ENCODE peak calls at places on chromosomes 6 and 20, in seven cellular contexts. G is cardiac muscle cell, N is gastrocnemius medialis, I is heart left ventricle, H is fibroblast of lung, E is transverse colon, T is H1. S is an unnamed sample. For H3K4me1, the result is how much of the 10 kb centered on the place peaks cover.

GRCh38 chr20:55977723-55978481 is 27.4 kb downstream of the CBLN4 start:
- DNase-seq in E (no peak), H (no peak), I (no peak), T (no peak), G (no peak), N (no peak), S (no peak)

GRCh38 chr20:51542033-51542893 is at the start of gene NFATC2:
- DNase-seq in E (peak), N (peak), T (peak), G (peak), I (peak), H (no peak), S (no peak)

GRCh38 chr6:36829919-36830544 is 9.2 kb downstream of the CPNE5 start:
- DNase-seq in E (peak), I (peak), G (no peak), H (peak), T (no peak), N (peak), S (no peak)

GRCh38 chr6:44224978-44225330 is 1.6 kb downstream of the SLC29A1 start:
- DNase-seq in H (no peak), G (no peak), I (no peak), T (no peak), E (no peak), N (no peak), S (no peak)

GRCh38 chr20:15359056-15359455 is 1021.6 kb upstream of the FLRT3 start:
- DNase-seq in H (no peak), G (no peak), E (no peak), T (no peak), N (no peak), I (no peak), S (no peak)

GRCh38 chr6:96465321-96465903 is 56.2 kb upstream of the UFL1 start:
- DNase-seq in T (no peak), H (no peak), I (no peak), N (no peak), G (no peak), E (no peak), S (no peak)

GRCh38 chr6:137016366-137016765 is 28.4 kb downstream of the IL20RA start:
- DNase-seq in H (no peak), T (no peak), G (peak), E (no peak), N (no peak), I (no peak), S (no peak)

GRCh38 chr6:158485411-158485810 is 74.5 kb upstream of the TMEM181 start:
- DNase-seq in I (no peak), H (peak), N (no peak), E (no peak), T (no peak), G (no peak), S (no peak)

GRCh38 chr6:150016324-150017185 is 8.8 kb downstream of the RAET1L start:
- DNase-seq in E (peak), G (peak), I (peak), N (peak), H (peak), T (no peak), S (no peak)

GRCh38 chr6:68740828-68741500 is 105.9 kb downstream of the ADGRB3 start:
- DNase-seq in H (no peak), I (no peak), G (peak), N (no peak), T (no peak), E (no peak), S (no peak)

GRCh38 chr6:6811151-6812002 is 222.9 kb downstream of the LY86 start:
- DNase-seq in N (no peak), G (no peak), H (peak), I (peak), E (peak), T (peak), S (no peak)

GRCh38 chr6:21900730-21901129 is 307.2 kb downstream of the SOX4 start:
- DNase-seq in G (no peak), N (no peak), T (no peak), I (no peak), E (no peak), H (peak), S (no peak)

GRCh38 chr20:63978319-63979220 is 872 bp downstream of the SAMD10 start:
- DNase-seq in H (no peak), E (peak), I (peak), T (no peak), N (peak), G (peak), S (no peak)

GRCh38 chr6:143962644-143962929 is 45.5 kb downstream of the PLAGL1 start:
- DNase-seq in N (no peak), E (no peak), G (no peak), H (peak), T (no peak), I (no peak), S (no peak)

GRCh38 chr6:35297541-35298481 is at the start of gene DEF6:
- DNase-seq in H (peak), E (peak), N (peak), T (peak), I (peak), G (peak), S (peak)

GRCh38 chr20:5127859-5128409 is 1.1 kb downstream of the CDS2 start:
- DNase-seq in I (peak), T (no peak), G (no peak), H (no peak), N (no peak), E (no peak), S (no peak)

GRCh38 chr6:33812669-33813068 is 8.9 kb upstream of the MLN start:
- DNase-seq in G (peak), I (peak), T (peak), E (no peak), H (peak), N (no peak), S (peak)

GRCh38 chr6:33790306-33790855 is 1.5 kb upstream of the LEMD2 start:
- DNase-seq in H (no peak), N (no peak), E (no peak), I (no peak), G (no peak), T (no peak), S (no peak)

GRCh38 chr6:20038805-20039204 is 173.5 kb downstream of the MBOAT1 start:
- DNase-seq in H (no peak), G (no peak), N (no peak), E (no peak), I (no peak), T (no peak), S (no peak)

GRCh38 chr6:692356-692851 is 535 bp downstream of the EXOC2 start:
- DNase-seq in H (no peak), T (no peak), E (peak), I (peak), G (peak), N (no peak), S (no peak)

GRCh38 chr20:11054266-11055025 is 380.6 kb upstream of the JAG1 start:
- DNase-seq in H (no peak), T (no peak), I (no peak), N (no peak), E (no peak), G (no peak), S (no peak)

GRCh38 chr6:106223300-106223930 is 102.1 kb downstream of the ATG5 start:
- DNase-seq in G (peak), I (peak), T (no peak), H (peak), E (peak), N (peak), S (peak)

GRCh38 chr20:63682384-63683139 is 13.9 kb upstream of the TNFRSF6B start:
- DNase-seq in G (no peak), E (peak), H (peak), T (no peak), I (peak), N (peak), S (no peak)

GRCh38 chr6:123965894-123966293 is 162.2 kb downstream of the NKAIN2 start:
- DNase-seq in N (no peak), G (peak), H (peak), T (peak), E (no peak), I (no peak), S (peak)

GRCh38 chr6:49563006-49563886 is 12.8 kb downstream of the C6orf141 start:
- DNase-seq in N (no peak), G (no peak), I (no peak), E (no peak), T (no peak), H (no peak), S (no peak)

GRCh38 chr6:33954453-33954852 is 150.7 kb upstream of the MLN start:
- DNase-seq in H (no peak), I (no peak), N (no peak), T (no peak), G (no peak), E (no peak), S (no peak)

GRCh38 chr20:50534567-50534966 is 24.4 kb downstream of the PTPN1 start:
- DNase-seq in I (no peak), G (no peak), H (peak), N (peak), E (no peak), T (no peak), S (no peak)

GRCh38 chr20:12699374-12700228 is 309.2 kb upstream of the SPTLC3 start:
- DNase-seq in I (no peak), T (no peak), G (no peak), N (no peak), E (no peak), H (no peak), S (no peak)

GRCh38 chr6:148790404-148790803 is 43.6 kb downstream of the UST start:
- DNase-seq in T (no peak), H (no peak), N (no peak), G (no peak), E (no peak), I (no peak), S (no peak)

GRCh38 chr20:57838670-57839142 is 128.9 kb upstream of the PMEPA1 start:
- DNase-seq in H (no peak), N (no peak), T (no peak), E (no peak), I (no peak), G (peak), S (no peak)

GRCh38 chr6:46940433-46941226 is 18.9 kb upstream of the ADGRF5 start:
- DNase-seq in T (no peak), N (no peak), H (no peak), G (no peak), I (no peak), E (no peak), S (no peak)

GRCh38 chr20:32877507-32877906 is 18.8 kb downstream of the EFCAB8 start:
- DNase-seq in N (no peak), G (no peak), I (no peak), E (no peak), T (no peak), H (peak), S (no peak)

GRCh38 chr6:55130806-55131324 is 43.5 kb upstream of the HCRTR2 start:
- DNase-seq in G (no peak), N (no peak), E (no peak), I (no peak), H (no peak), T (no peak), S (no peak)

GRCh38 chr6:32970413-32971244 is 2.2 kb downstream of the BRD2 start:
- DNase-seq in T (no peak), H (peak), G (peak), E (peak), N (peak), I (peak), S (no peak)

GRCh38 chr6:115969930-115970273 is 90.8 kb downstream of the FRK start:
- DNase-seq in I (no peak), T (no peak), E (no peak), N (no peak), G (no peak), H (no peak), S (no peak)
- H3K27ac ChIP-seq in I (no peak), T (no peak), E (no peak), N (no peak), G (no peak), H (no peak), S (no peak)

GRCh38 chr6:56756219-56756789 is 113.6 kb upstream of the DST start:
- DNase-seq in E (peak), T (no peak), N (no peak), G (no peak), I (no peak), H (no peak), S (no peak)
- H3K4me1 ChIP-seq in E (under half), T (under half), N (half or more), G (under half), I (under half), H (under half), S (under half)

GRCh38 chr6:27760464-27760863 is 151.7 kb downstream of the OR2B2 start:
- DNase-seq in H (no peak), N (no peak), G (no peak), T (no peak), E (no peak), I (no peak), S (no peak)
- H3K27ac ChIP-seq in H (no peak), N (no peak), G (no peak), T (no peak), E (no peak), I (no peak), S (no peak)

GRCh38 chr20:31679357-31680285 is 41.9 kb downstream of the COX4I2 start:
- DNase-seq in G (no peak), E (no peak), N (no peak), H (no peak), T (no peak), I (no peak), S (no peak)

GRCh38 chr20:31681769-31682168 is 40.9 kb downstream of the BCL2L1 start:
- DNase-seq in I (no peak), T (no peak), N (no peak), E (no peak), H (no peak), G (no peak), S (no peak)

GRCh38 chr20:31678389-31679356 is 41.0 kb downstream of the COX4I2 start:
- DNase-seq in E (no peak), N (no peak), H (no peak), T (no peak), G (peak), I (no peak), S (no peak)

GRCh38 chr20:31681128-31681727 is 41.4 kb downstream of the BCL2L1 start:
- DNase-seq in H (no peak), E (no peak), I (no peak), G (no peak), N (no peak), T (no peak), S (no peak)

GRCh38 chr20:31680286-31681127 is 42.2 kb downstream of the BCL2L1 start:
- DNase-seq in H (no peak), E (no peak), T (no peak), N (no peak), I (no peak), G (no peak), S (no peak)
- H3K4me1 ChIP-seq in H (under half), E (under half), T (under half), N (half or more), I (half or more), G (under half), S (under half)